ENCODE peak calls at places on chromosomes 5 and 9, in ten cellular contexts. K is GM12892; D is activated CD8-positive, alpha-beta memory T cell treated with anti-CD3 and anti-CD28 coated beads, Interleukin-2, amount 50 U/mL, for 48 hours; T is ovary; U is activated CD4-positive, alpha-beta T cell treated with anti-CD3 and anti-CD28 coated beads for 24 hours; H is stomach; V is AG20443; L is activated B cell treated with CpG ODN at 0.5 μM for 24 hours; Z is NCI-H1092; M is NB4. A is an unnamed sample.
A peak's percentile ranks its signal among the peaks of the same experiment; 100 is the strongest.

GRCh38 chr9:111198936-111199335 is 131.1 kb downstream of the OR2K2 start:
- DNase-seq in Z (no peak), U (no peak), D (no peak), V (no peak), M (no peak), K (no peak), L (no peak), T (no peak), H (no peak), A (no peak)

GRCh38 chr5:94503677-94504076 is 114.7 kb downstream of the KIAA0825 start:
- DNase-seq in K (no peak), Z (no peak), L (no peak), T (no peak), M (no peak), H (no peak), D (no peak), U (no peak), V (no peak), A (no peak)

GRCh38 chr5:64299805-64300204 is 134.2 kb downstream of the RNF180 start:
- DNase-seq in D (no peak), L (no peak), K (no peak), U (no peak), Z (no peak), H (no peak), V (no peak), T (no peak), M (no peak), A (no peak)

GRCh38 chr5:14369780-14370179 is 211.8 kb upstream of the OTULINL start:
- DNase-seq in Z (no peak), K (no peak), U (no peak), L (no peak), T (no peak), V (no peak), M (no peak), D (no peak), H (no peak), A (no peak)

GRCh38 chr5:80192507-80193241 is 63.2 kb downstream of the SERINC5 start:
- DNase-seq in L (no peak), Z (no peak), T (peak; percentile 55), K (no peak), D (no peak), U (no peak), V (peak; percentile 66), H (no peak), M (no peak), A (no peak)

GRCh38 chr5:91225848-91226686 is 157.1 kb downstream of the ARRDC3 start:
- DNase-seq in K (no peak), H (peak; percentile 64), T (no peak), Z (peak; percentile 19), V (no peak), M (no peak), U (peak; percentile 35), D (peak; percentile 66), L (peak; percentile 22), A (no peak)

GRCh38 chr5:133032852-133033742 is 6.7 kb upstream of the ZCCHC10 start:
- DNase-seq in L (no peak), Z (no peak), U (no peak), D (no peak), H (no peak), T (no peak), M (peak; percentile 25), K (no peak), V (peak; percentile 11), A (no peak)

GRCh38 chr9:107929439-107929838 is 439.9 kb upstream of the KLF4 start:
- DNase-seq in T (peak; percentile 28), V (peak; percentile 35), L (no peak), U (no peak), K (no peak), M (peak; percentile 7), D (no peak), Z (peak; percentile 8), H (peak; percentile 79), A (peak; percentile 79)

GRCh38 chr9:77546391-77546790 is 101.7 kb downstream of the GNA14 start:
- DNase-seq in V (no peak), T (no peak), Z (no peak), K (no peak), U (no peak), M (no peak), L (no peak), D (no peak), H (no peak), A (no peak)

GRCh38 chr9:75001719-75002421 is 26.2 kb downstream of the CARNMT1 start:
- DNase-seq in L (no peak), M (peak; percentile 79), Z (peak; percentile 49), T (no peak), H (no peak), K (no peak), U (no peak), V (peak; percentile 58), D (no peak), A (no peak)

GRCh38 chr5:2136728-2137333 is 254.1 kb upstream of the IRX4 start:
- DNase-seq in H (no peak), L (no peak), M (no peak), V (no peak), T (no peak), K (no peak), D (no peak), U (no peak), Z (no peak), A (no peak)

GRCh38 chr5:61887271-61887670 is 418.7 kb upstream of the KIF2A start:
- DNase-seq in Z (no peak), L (no peak), V (no peak), M (no peak), U (no peak), H (no peak), D (no peak), K (no peak), T (no peak), A (no peak)

GRCh38 chr5:161966544-161966943 is 101.0 kb upstream of the GABRG2 start:
- DNase-seq in U (no peak), L (no peak), V (no peak), Z (no peak), H (no peak), M (peak; percentile 19), T (no peak), K (no peak), D (no peak), A (no peak)

GRCh38 chr5:1540166-1540565 is 16.4 kb upstream of the LPCAT1 start:
- DNase-seq in L (peak; percentile 14), H (no peak), U (no peak), D (no peak), K (no peak), V (no peak), M (no peak), T (no peak), Z (no peak), A (no peak)

GRCh38 chr9:85667374-85667773 is 74.4 kb downstream of the AGTPBP1 start:
- DNase-seq in U (no peak), M (no peak), D (no peak), Z (no peak), T (no peak), H (no peak), K (no peak), V (no peak), L (no peak), A (no peak)

GRCh38 chr9:132410642-132411041 is 631 bp downstream of the CFAP77 start:
- DNase-seq in U (no peak), M (peak; percentile 12), L (peak; percentile 16), D (no peak), Z (no peak), V (no peak), K (no peak), H (no peak), T (no peak), A (no peak)

GRCh38 chr9:104899759-104900247 is 28.2 kb downstream of the ABCA1 start:
- DNase-seq in K (no peak), L (no peak), M (no peak), H (no peak), Z (no peak), U (no peak), V (no peak), T (no peak), D (no peak), A (no peak)

GRCh38 chr9:115035872-115036612 is 81.9 kb downstream of the TNC start:
- DNase-seq in M (peak; percentile 61), K (peak; percentile 29), D (peak; percentile 72), L (no peak), V (peak; percentile 57), Z (no peak), T (no peak), U (peak; percentile 15), H (no peak), A (peak; percentile 50)

A was measured in CD14-positive monocyte.